ENCODE peak calls at places on chromosomes 4 and X, in five cellular contexts. M is lower lobe of right lung, K is pancreas, N is gastroesophageal sphincter, X is heart right ventricle. A is an unnamed sample.

GRCh38 chr4:40723728-40724127 is 26.0 kb upstream of the NSUN7 start:
- ATAC-seq in M (peak), K (no peak), N (no peak), X (peak), A (no peak)

GRCh38 chrX:120456973-120457372 is 12.1 kb downstream of the LAMP2 start:
- ATAC-seq in M (no peak), K (no peak), N (no peak), X (no peak), A (no peak)

GRCh38 chrX:110286126-110286525 is 31.8 kb downstream of the AMMECR1 start:
- ATAC-seq in M (peak), K (peak), N (peak), X (no peak), A (peak)

GRCh38 chr4:40887690-40888089 is 137.9 kb downstream of the NSUN7 start:
- ATAC-seq in M (peak), K (peak), N (peak), X (peak), A (no peak)

GRCh38 chr4:57764840-57765239 is 654.7 kb upstream of the IGFBP7 start:
- ATAC-seq in M (no peak), K (no peak), N (no peak), X (no peak), A (no peak)

GRCh38 chrX:70398899-70399298 is 24.2 kb upstream of the GDPD2 start:
- ATAC-seq in M (peak), K (no peak), N (no peak), X (no peak), A (no peak)

GRCh38 chr4:157792716-157793115 is 380.1 kb downstream of the GASK1B start:
- ATAC-seq in M (no peak), K (no peak), N (no peak), X (no peak), A (no peak)

GRCh38 chr4:97238956-97239698 is 904.1 kb downstream of the STPG2 start:
- ATAC-seq in M (no peak), K (peak), N (no peak), X (no peak), A (no peak)

GRCh38 chr4:7375427-7375826 is 59.3 kb downstream of the PSAPL1 start:
- ATAC-seq in M (no peak), K (no peak), N (peak), X (no peak), A (no peak)

GRCh38 chrX:15418707-15419181 is 34.5 kb upstream of the VEGFD start:
- ATAC-seq in M (no peak), K (no peak), N (no peak), X (no peak), A (no peak)

GRCh38 chr4:88440146-88440545 is 16.8 kb upstream of the HERC5 start:
- ATAC-seq in M (no peak), K (no peak), N (no peak), X (no peak), A (no peak)

GRCh38 chrX:482702-483203 is 96.0 kb upstream of the PPP2R3B start:
- ATAC-seq in M (no peak), K (no peak), N (no peak), X (no peak), A (no peak)

GRCh38 chr4:160819791-160820190 is 1344.0 kb downstream of the FSTL5 start:
- ATAC-seq in M (no peak), K (no peak), N (no peak), X (no peak), A (no peak)

GRCh38 chr4:86892639-86892965 is 380 bp upstream of the C4orf36 start:
- ATAC-seq in M (no peak), K (no peak), N (no peak), X (peak), A (no peak)

GRCh38 chr4:8274772-8275241 is 5.3 kb downstream of the HTRA3 start:
- ATAC-seq in M (peak), K (peak), N (peak), X (peak), A (peak)

GRCh38 chrX:134406977-134407376 is 53.0 kb upstream of the HPRT1 start:
- ATAC-seq in M (no peak), K (no peak), N (no peak), X (no peak), A (no peak)

GRCh38 chr4:152709675-152710438 is 30.1 kb upstream of the TMEM154 start:
- ATAC-seq in M (no peak), K (no peak), N (no peak), X (no peak), A (peak)

GRCh38 chr4:80173841-80174240 is 23.5 kb upstream of the PRDM8 start:
- ATAC-seq in M (no peak), K (no peak), N (no peak), X (no peak), A (no peak)

GRCh38 chr4:12242354-12242753 is 813.7 kb upstream of the HS3ST1 start:
- ATAC-seq in M (no peak), K (peak), N (no peak), X (no peak), A (no peak)

GRCh38 chr4:38781854-38782261 is 932 bp downstream of the TLR10 start:
- ATAC-seq in M (no peak), K (no peak), N (no peak), X (no peak), A (no peak)

GRCh38 chr4:145861331-145862318 is 77.0 kb downstream of the ZNF827 start:
- ATAC-seq in M (peak), K (peak), N (no peak), X (no peak), A (no peak)

GRCh38 chr4:146957252-146957651 is 11.6 kb upstream of the TTC29 start:
- ATAC-seq in M (no peak), K (no peak), N (no peak), X (no peak), A (no peak)

GRCh38 chrX:151977009-151977408 is 2.5 kb upstream of the GABRE start:
- ATAC-seq in M (no peak), K (no peak), N (no peak), X (no peak), A (no peak)

GRCh38 chr4:147874109-147874508 is 142.2 kb downstream of the ARHGAP10 start:
- ATAC-seq in M (no peak), K (no peak), N (no peak), X (no peak), A (no peak)

GRCh38 chr4:109998867-109999303 is 86.2 kb downstream of the EGF start:
- ATAC-seq in M (peak), K (peak), N (no peak), X (peak), A (peak)

GRCh38 chr4:36041340-36041739 is 203.0 kb downstream of the ARAP2 start:
- ATAC-seq in M (no peak), K (no peak), N (no peak), X (no peak), A (no peak)

GRCh38 chr4:145731026-145731425 is 51.1 kb downstream of the C4orf51 start:
- ATAC-seq in M (no peak), K (peak), N (no peak), X (no peak), A (no peak)

GRCh38 chrX:15749642-15750610 is 11.9 kb downstream of the CA5B start:
- ATAC-seq in M (peak), K (peak), N (peak), X (peak), A (peak)

GRCh38 chrX:23745786-23746185 is 2.7 kb upstream of the ACOT9 start:
- ATAC-seq in M (no peak), K (no peak), N (no peak), X (no peak), A (no peak)

GRCh38 chr4:76512000-76512399 is 77.0 kb downstream of the SHROOM3 start:
- ATAC-seq in M (peak), K (peak), N (no peak), X (no peak), A (no peak)

GRCh38 chr4:105808459-105809041 is 86.7 kb upstream of the NPNT start:
- ATAC-seq in M (peak), K (peak), N (peak), X (no peak), A (peak)

GRCh38 chr4:83308672-83309071 is 24.1 kb upstream of the COQ2 start:
- ATAC-seq in M (no peak), K (no peak), N (no peak), X (no peak), A (no peak)

GRCh38 chrX:154730271-154730883 is 20.5 kb downstream of the GAB3 start:
- ATAC-seq in M (peak), K (no peak), N (peak), X (peak), A (peak)

GRCh38 chr4:69503558-69503957 is 7.9 kb upstream of the UGT2B4 start:
- ATAC-seq in M (no peak), K (no peak), N (no peak), X (no peak), A (no peak)